ENCODE peak calls at places on chromosomes 1 and 21, in six cellular contexts. A is activated CD4-positive, CD25-positive, alpha-beta regulatory T cell; W is frontal cortex; Y is Peyer's patch; J is kidney tubule cell; O is activated effector memory CD4-positive, alpha-beta T cell treated with Interleukin-2 at 50 U/mL for 16 hours. T is an unnamed sample.

GRCh38 chr21:33684923-33685560 is 42.7 kb downstream of the ITSN1 start:
- DNase-seq in A (no peak), W (no peak), Y (no peak), J (no peak), O (no peak), T (no peak)

GRCh38 chr1:181767001-181767708 is 283.8 kb downstream of the CACNA1E start:
- DNase-seq in A (no peak), W (no peak), Y (no peak), J (peak), O (no peak), T (no peak)

GRCh38 chr21:33026878-33027400 is 1.2 kb downstream of the OLIG2 start:
- DNase-seq in A (no peak), W (peak), Y (no peak), J (no peak), O (no peak), T (no peak)

GRCh38 chr1:201258763-201259230 is 24.5 kb upstream of the PKP1 start:
- DNase-seq in A (no peak), W (no peak), Y (no peak), J (no peak), O (no peak), T (no peak)

GRCh38 chr21:15781986-15782385 is 52.2 kb downstream of the USP25 start:
- DNase-seq in A (no peak), W (no peak), Y (no peak), J (no peak), O (no peak), T (no peak)

GRCh38 chr1:174116042-174116441 is 43.3 kb upstream of the RABGAP1L start:
- DNase-seq in A (no peak), W (no peak), Y (no peak), J (no peak), O (no peak), T (no peak)

GRCh38 chr21:36487641-36488307 is 7.9 kb upstream of the CLDN14 start:
- DNase-seq in A (no peak), W (no peak), Y (no peak), J (peak), O (no peak), T (no peak)

GRCh38 chr1:200336901-200337391 is 72.9 kb downstream of the ZNF281 start:
- DNase-seq in A (no peak), W (no peak), Y (no peak), J (no peak), O (no peak), T (no peak)

GRCh38 chr21:36701912-36702621 is 3.2 kb downstream of the SIM2 start:
- DNase-seq in A (no peak), W (no peak), Y (no peak), J (peak), O (no peak), T (no peak)

GRCh38 chr1:180923024-180923841 is 10.5 kb downstream of the KIAA1614 start:
- DNase-seq in A (no peak), W (no peak), Y (no peak), J (peak), O (no peak), T (no peak)

GRCh38 chr1:3564921-3565831 is 46.1 kb downstream of the MEGF6 start:
- DNase-seq in A (no peak), W (peak), Y (no peak), J (peak), O (no peak), T (peak)

GRCh38 chr1:176051402-176051801 is 155.7 kb downstream of the COP1 start:
- DNase-seq in A (no peak), W (no peak), Y (no peak), J (no peak), O (no peak), T (no peak)

GRCh38 chr21:44938976-44939531 is 775 bp upstream of the SLX9 start:
- DNase-seq in A (no peak), W (no peak), Y (no peak), J (no peak), O (no peak), T (no peak)

GRCh38 chr1:116165572-116165971 is 54.4 kb downstream of the MAB21L3 start:
- DNase-seq in A (no peak), W (no peak), Y (no peak), J (no peak), O (no peak), T (no peak)

GRCh38 chr1:33232716-33233115 is 23.6 kb upstream of the ZNF362 start:
- DNase-seq in A (no peak), W (no peak), Y (no peak), J (no peak), O (no peak), T (no peak)

GRCh38 chr21:35840949-35841348 is 219.4 kb downstream of the SETD4 start:
- DNase-seq in A (no peak), W (no peak), Y (no peak), J (no peak), O (no peak), T (no peak)

GRCh38 chr1:203380395-203381150 is 29.7 kb upstream of the FMOD start:
- DNase-seq in A (no peak), W (no peak), Y (no peak), J (no peak), O (no peak), T (no peak)

GRCh38 chr21:41777934-41778815 is 11.3 kb upstream of the RIPK4 start:
- DNase-seq in A (no peak), W (peak), Y (peak), J (peak), O (no peak), T (no peak)

GRCh38 chr1:174968750-174969244 is 30.9 kb upstream of the CACYBP start:
- DNase-seq in A (no peak), W (no peak), Y (no peak), J (peak), O (no peak), T (no peak)

GRCh38 chr21:31117046-31117916 is 79.0 kb upstream of the KRTAP19-8 start:
- DNase-seq in A (no peak), W (no peak), Y (no peak), J (peak), O (no peak), T (no peak)

T was measured in D721Med.